ENCODE peak calls at places on chromosome 9, in five cellular contexts. A is MM.1S, L is cardiac fibroblast, T is WERI-Rb-1, P is neural progenitor cell. D is an unnamed sample.

GRCh38 chr9:105883847-105884246 is 189.5 kb downstream of the TMEM38B start:
- DNase-seq in T (no peak), P (no peak), A (peak), L (no peak), D (peak)

GRCh38 chr9:124743686-124744348 is 27.3 kb downstream of the NR6A1 start:
- DNase-seq in P (no peak), T (no peak), L (no peak), A (no peak), D (no peak)

GRCh38 chr9:93828331-93829097 is 126.6 kb downstream of the BARX1 start:
- DNase-seq in L (no peak), P (no peak), A (no peak), T (peak), D (peak)

GRCh38 chr9:116475201-116475600 is 211.9 kb upstream of the TRIM32 start:
- DNase-seq in P (no peak), A (no peak), L (peak), T (no peak), D (no peak)

GRCh38 chr9:134548185-134548584 is 93.4 kb upstream of the COL5A1 start:
- DNase-seq in L (no peak), T (no peak), A (no peak), P (no peak), D (no peak)

GRCh38 chr9:84140535-84141101 is 160.0 kb downstream of the RMI1 start:
- DNase-seq in L (no peak), A (no peak), T (no peak), P (peak), D (peak)

GRCh38 chr9:115063058-115063850 is 54.7 kb downstream of the TNC start:
- DNase-seq in P (no peak), T (no peak), A (no peak), L (peak), D (no peak)

GRCh38 chr9:91422832-91423711 is 560 bp downstream of the NFIL3 start:
- DNase-seq in L (peak), P (peak), T (peak), A (peak), D (peak)

GRCh38 chr9:23380821-23381220 is 445.2 kb downstream of the ELAVL2 start:
- DNase-seq in L (no peak), P (no peak), T (no peak), A (peak), D (no peak)

GRCh38 chr9:14131353-14132088 is 182.4 kb downstream of the NFIB start:
- DNase-seq in T (no peak), A (no peak), P (no peak), L (no peak), D (no peak)

GRCh38 chr9:137984520-137985257 is 107.1 kb downstream of the CACNA1B start:
- DNase-seq in L (no peak), T (no peak), P (no peak), A (no peak), D (no peak)

GRCh38 chr9:72577212-72577753 is 55.9 kb downstream of the TMC1 start:
- DNase-seq in T (no peak), L (peak), A (no peak), P (no peak), D (no peak)

GRCh38 chr9:17520264-17521058 is 58.4 kb upstream of the SH3GL2 start:
- DNase-seq in P (peak), T (peak), A (no peak), L (no peak), D (no peak)
- TF ChIP-seq CTCF in P (peak), T (no peak), A (no peak), L (no peak), D (no peak)

DNA sequence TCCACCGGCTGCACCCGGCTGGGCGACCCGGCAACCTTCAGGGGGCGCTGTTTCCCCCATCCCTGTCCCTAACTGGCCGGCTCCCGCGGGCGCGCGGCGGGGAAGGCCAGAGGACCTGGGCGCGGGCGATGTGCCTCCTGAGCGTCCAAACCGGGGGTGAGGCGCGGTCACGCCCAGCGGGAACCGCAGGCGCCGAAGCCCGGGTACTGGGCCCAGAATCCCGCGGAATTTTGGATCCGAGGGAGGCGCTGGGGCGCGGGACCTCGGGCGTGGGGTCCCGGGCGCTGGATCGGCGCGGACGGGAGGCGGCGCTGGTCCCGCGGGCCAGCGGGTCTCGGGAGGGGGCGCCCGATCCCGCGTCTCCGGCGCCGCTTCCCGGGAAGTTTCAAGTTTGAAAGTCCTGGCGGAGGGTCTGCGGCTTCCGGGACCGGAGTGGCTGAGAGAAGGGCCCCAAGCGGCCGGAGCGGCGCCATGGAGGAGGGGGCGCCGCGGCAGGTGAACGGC is at the start of gene PKN3:
- DNase-seq in T (peak), P (peak), A (peak), L (peak), D (peak)
- TF ChIP-seq CTCF in T (peak), P (peak), A (peak), L (peak), D (peak)

DNA sequence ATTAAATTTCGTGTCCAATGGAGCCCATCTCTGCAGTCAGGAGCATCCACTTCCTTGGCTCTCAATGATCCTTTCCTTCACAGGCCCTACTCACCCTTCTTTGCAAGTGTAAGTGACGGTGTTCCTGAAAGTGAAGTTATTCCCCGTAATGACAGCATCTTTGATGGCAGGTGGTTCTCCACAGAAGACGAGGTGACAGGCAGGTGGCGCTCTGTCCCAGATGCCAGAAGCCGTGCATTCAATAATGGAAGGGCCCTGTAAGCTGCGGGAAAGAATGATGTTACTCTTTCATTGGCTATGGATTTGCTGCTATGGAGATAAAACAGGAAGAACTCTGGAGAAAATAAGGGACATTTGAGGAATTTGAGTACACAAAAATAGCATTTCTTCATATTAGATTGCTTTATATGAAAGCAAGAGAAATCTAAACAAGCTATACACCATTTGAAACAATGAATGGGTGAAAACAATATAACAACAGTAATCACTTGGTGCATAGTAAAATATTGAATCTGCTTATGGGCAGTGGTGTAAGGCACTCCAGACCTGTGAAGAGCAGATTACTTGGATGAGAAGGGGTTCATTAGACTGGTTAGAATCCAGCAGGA is 89.9 kb upstream of the TXNDC8 start:
- DNase-seq in T (peak), A (peak), P (peak), L (peak), D (peak)
- TF ChIP-seq CTCF in T (peak), A (peak), P (peak), L (peak), D (peak)

DNA sequence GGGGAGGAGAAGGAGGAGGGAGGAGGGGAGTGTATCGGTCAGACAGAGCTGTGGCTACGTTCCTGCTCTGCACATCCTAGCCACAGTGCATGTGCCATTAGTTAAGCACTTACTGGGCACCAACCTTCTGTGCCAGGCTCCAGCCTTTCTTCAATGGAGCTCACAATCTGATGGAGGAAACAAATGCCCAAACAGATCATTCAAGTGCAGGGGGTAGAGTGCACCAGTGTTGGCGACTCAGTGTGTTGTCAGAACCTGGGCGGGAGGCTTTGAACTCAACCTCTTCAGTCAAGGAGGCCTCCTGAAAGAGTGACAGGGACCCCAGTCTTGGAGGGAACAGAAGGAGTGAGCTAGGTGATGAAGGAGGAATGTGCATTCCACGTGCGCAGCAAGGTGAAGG is 51.9 kb upstream of the SHB start:
- DNase-seq in A (no peak), P (no peak), L (no peak), T (no peak), D (no peak)
- TF ChIP-seq CTCF in A (no peak), P (no peak), L (no peak), T (no peak), D (no peak)

GRCh38 chr9:36762958-36763357 is 190.3 kb downstream of the MELK start:
- DNase-seq in A (no peak), L (no peak), P (no peak), T (no peak), D (no peak)

GRCh38 chr9:36763778-36764177 is 191.1 kb downstream of the MELK start:
- DNase-seq in A (no peak), P (no peak), L (no peak), T (no peak), D (no peak)

GRCh38 chr9:36759141-36759540 is 186.4 kb downstream of the MELK start:
- DNase-seq in A (no peak), T (no peak), L (no peak), P (no peak), D (no peak)

GRCh38 chr9:36759976-36760375 is 187.3 kb downstream of the MELK start:
- DNase-seq in A (no peak), L (no peak), P (no peak), T (no peak), D (no peak)

DNA sequence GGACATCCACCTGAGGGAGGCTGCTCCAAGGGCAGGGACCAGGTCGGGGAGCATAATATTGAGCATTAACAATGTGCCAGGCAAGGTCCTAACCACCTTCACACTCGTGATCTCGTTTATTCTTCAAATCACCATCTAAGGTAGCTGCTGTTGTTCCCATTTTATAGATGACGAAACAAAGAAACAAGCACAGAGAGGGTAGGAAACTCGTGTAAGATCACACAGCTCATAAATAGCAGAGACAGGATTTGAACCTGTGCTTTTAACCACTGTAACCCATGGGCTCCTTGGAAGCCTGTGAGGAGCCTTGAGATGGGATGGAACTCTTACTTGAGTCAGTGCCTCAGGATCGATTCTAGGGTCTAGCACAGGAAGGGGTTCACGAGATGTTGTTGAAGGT is 188.0 kb downstream of the MELK start:
- DNase-seq in L (no peak), P (no peak), T (no peak), A (no peak), D (no peak)
- TF ChIP-seq CTCF in L (no peak), P (no peak), T (no peak), A (no peak), D (no peak)

DNA sequence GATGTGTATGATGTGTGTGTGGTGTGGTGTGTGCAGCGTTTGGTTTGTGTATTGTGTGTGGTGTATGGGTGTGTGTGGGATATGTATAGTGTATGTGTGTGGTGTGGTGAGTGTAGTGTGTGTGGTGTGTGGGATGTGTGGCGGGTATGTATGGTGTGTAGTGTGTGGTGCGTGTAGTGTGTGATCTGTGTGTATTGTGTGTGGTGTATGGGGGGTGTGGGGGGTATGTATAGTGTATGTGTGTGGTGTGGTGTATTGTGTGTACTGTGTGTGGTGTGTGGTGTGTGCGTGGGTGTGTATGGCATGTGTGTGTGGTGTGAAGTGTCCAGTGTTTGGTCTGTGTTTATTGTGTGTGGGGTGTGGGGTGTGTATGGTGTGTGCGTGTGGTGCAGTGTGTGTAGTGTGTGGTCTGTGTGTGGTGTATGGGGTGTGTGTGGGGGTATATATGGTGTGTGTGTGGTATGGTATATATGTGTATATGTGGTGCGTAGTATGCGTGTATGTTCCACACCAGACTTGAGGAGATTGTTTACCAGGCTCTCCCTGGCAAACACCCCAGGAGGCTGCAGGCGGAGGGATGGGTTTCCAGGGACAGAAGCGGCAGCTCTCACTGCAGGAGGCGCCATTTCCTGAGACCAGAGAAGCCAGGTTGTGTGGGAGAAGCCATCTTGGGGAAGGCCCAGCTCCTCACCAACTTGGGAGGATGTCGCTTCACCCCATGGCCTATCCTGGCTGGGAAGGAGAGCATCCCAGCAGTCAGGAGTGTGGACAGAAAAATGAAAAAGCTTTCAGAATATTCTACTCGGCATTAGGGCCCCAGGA is 138.1 kb downstream of the NXNL2 start:
- DNase-seq in L (no peak), A (no peak), P (peak), T (no peak), D (no peak)
- TF ChIP-seq CTCF in L (no peak), A (no peak), P (no peak), T (peak), D (no peak)

GRCh38 chr9:15277400-15278137 is 29.4 kb downstream of the TTC39B start:
- DNase-seq in T (no peak), A (no peak), P (peak), L (peak), D (no peak)
- TF ChIP-seq CTCF in T (peak), A (peak), P (peak), L (no peak), D (no peak)

GRCh38 chr9:129720865-129721545 is 31.8 kb downstream of the PTGES start:
- DNase-seq in L (no peak), T (no peak), P (no peak), A (no peak), D (no peak)
- TF ChIP-seq CTCF in L (no peak), T (peak), P (no peak), A (peak), D (no peak)

GRCh38 chr9:128504485-128505413 is at the start of gene GLE1:
- DNase-seq in P (peak), L (peak), T (peak), A (peak), D (peak)
- TF ChIP-seq CTCF in P (no peak), L (peak), T (no peak), A (peak), D (no peak)